ENCODE peak calls at places on chromosomes 16 and 17, in five cellular contexts. F is esophagus muscularis mucosa, C is A549, E is body of pancreas, D is prostate gland. G is an unnamed sample. For H3K4me1, the result is how much of the 10 kb centered on the place peaks cover.

GRCh38 chr17:73534575-73534940 is 109.7 kb downstream of the SDK2 start:
- DNase-seq in F (no peak), C (no peak), E (no peak), D (no peak), G (no peak)

GRCh38 chr17:70483624-70484023 is 314.3 kb downstream of the KCNJ2 start:
- DNase-seq in F (no peak), C (no peak), E (no peak), D (no peak), G (no peak)

GRCh38 chr17:9273334-9274118 is 252.2 kb downstream of the NTN1 start:
- DNase-seq in F (no peak), C (no peak), E (no peak), D (no peak), G (no peak)

GRCh38 chr16:77212736-77213541 is 13.7 kb downstream of the SYCE1L start:
- DNase-seq in F (no peak), C (peak), E (peak), D (peak), G (peak)

GRCh38 chr16:85484337-85485295 is 128.5 kb upstream of the GSE1 start:
- DNase-seq in F (no peak), C (no peak), E (no peak), D (no peak), G (peak)

GRCh38 chr17:12358477-12358876 is 307.2 kb upstream of the MYOCD start:
- DNase-seq in F (no peak), C (no peak), E (no peak), D (no peak), G (no peak)

GRCh38 chr17:66775881-66776400 is 59.0 kb upstream of the CACNG5 start:
- DNase-seq in F (no peak), C (no peak), E (no peak), D (no peak), G (no peak)

GRCh38 chr17:66791337-66791736 is 43.6 kb upstream of the CACNG5 start:
- DNase-seq in F (no peak), C (no peak), E (peak), D (no peak), G (no peak)

GRCh38 chr16:71930993-71931392 is 35.7 kb downstream of the IST1 start:
- DNase-seq in F (no peak), C (no peak), E (no peak), D (no peak), G (no peak)

GRCh38 chr16:25126820-25127232 is 15.3 kb downstream of the LCMT1 start:
- DNase-seq in F (no peak), C (peak), E (peak), D (no peak), G (peak)

GRCh38 chr16:70158261-70158939 is 15.2 kb upstream of the CLEC18C start:
- DNase-seq in F (peak), C (peak), E (no peak), D (peak), G (no peak)

GRCh38 chr17:49277638-49278037 is 47.1 kb upstream of the PHOSPHO1 start:
- DNase-seq in F (no peak), C (no peak), E (no peak), D (no peak), G (no peak)

GRCh38 chr16:53232826-53233529 is 178.2 kb downstream of the CHD9 start:
- DNase-seq in F (no peak), C (no peak), E (no peak), D (no peak), G (no peak)

GRCh38 chr17:47952181-47953021 is 5.3 kb downstream of the PRR15L start:
- DNase-seq in F (no peak), C (no peak), E (peak), D (no peak), G (peak)

GRCh38 chr17:65243838-65244237 is 106.7 kb downstream of the RGS9 start:
- DNase-seq in F (no peak), C (no peak), E (no peak), D (no peak), G (no peak)

GRCh38 chr16:88298166-88298881 is 84.4 kb upstream of the ZNF469 start:
- DNase-seq in F (no peak), C (no peak), E (no peak), D (no peak), G (no peak)

GRCh38 chr17:60158751-60159478 is 9.1 kb downstream of the CA4 start:
- DNase-seq in F (no peak), C (no peak), E (no peak), D (no peak), G (no peak)

GRCh38 chr17:28878981-28879380 is 18.6 kb downstream of the FLOT2 start:
- DNase-seq in F (no peak), C (peak), E (peak), D (no peak), G (peak)

GRCh38 chr17:9370464-9370863 is 205.2 kb downstream of the STX8 start:
- DNase-seq in F (no peak), C (no peak), E (no peak), D (no peak), G (no peak)

GRCh38 chr17:31197991-31198390 is 99.0 kb downstream of the OMG start:
- DNase-seq in F (no peak), C (no peak), E (no peak), D (no peak), G (no peak)

DNA sequence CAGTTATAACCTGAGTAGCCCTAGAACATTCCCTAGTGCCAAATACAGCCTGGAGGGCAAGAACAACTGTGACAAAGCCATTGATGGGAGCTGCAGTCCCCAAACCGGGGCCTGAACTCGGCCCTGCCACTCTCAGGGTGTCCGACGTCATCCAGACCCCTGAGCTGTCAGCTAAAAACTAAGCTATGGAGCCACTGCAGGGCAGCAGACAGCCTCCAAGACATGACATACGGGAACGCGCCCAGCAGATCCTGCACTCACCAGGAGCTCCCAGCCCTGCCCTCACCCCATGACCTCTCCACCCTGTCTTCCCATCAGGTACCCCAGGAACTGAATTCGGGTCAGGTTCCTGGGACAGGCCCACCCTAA is 28.4 kb downstream of the KDM8 start:
- DNase-seq in F (no peak), C (no peak), E (no peak), D (no peak), G (no peak)
- H3K4me1 ChIP-seq in F (under half), C (under half), E (under half), D (under half), G (under half)

GRCh38 chr16:55499281-55499680 is 9.6 kb upstream of the LPCAT2 start:
- DNase-seq in F (no peak), C (no peak), E (no peak), D (no peak), G (no peak)
- H3K4me1 ChIP-seq in F (under half), C (under half), E (under half), D (under half), G (under half)

GRCh38 chr16:68244481-68244902 is 681 bp upstream of the PLA2G15 start:
- DNase-seq in F (no peak), C (no peak), E (no peak), D (no peak), G (no peak)
- H3K4me1 ChIP-seq in F (under half), C (under half), E (under half), D (under half), G (under half)

DNA sequence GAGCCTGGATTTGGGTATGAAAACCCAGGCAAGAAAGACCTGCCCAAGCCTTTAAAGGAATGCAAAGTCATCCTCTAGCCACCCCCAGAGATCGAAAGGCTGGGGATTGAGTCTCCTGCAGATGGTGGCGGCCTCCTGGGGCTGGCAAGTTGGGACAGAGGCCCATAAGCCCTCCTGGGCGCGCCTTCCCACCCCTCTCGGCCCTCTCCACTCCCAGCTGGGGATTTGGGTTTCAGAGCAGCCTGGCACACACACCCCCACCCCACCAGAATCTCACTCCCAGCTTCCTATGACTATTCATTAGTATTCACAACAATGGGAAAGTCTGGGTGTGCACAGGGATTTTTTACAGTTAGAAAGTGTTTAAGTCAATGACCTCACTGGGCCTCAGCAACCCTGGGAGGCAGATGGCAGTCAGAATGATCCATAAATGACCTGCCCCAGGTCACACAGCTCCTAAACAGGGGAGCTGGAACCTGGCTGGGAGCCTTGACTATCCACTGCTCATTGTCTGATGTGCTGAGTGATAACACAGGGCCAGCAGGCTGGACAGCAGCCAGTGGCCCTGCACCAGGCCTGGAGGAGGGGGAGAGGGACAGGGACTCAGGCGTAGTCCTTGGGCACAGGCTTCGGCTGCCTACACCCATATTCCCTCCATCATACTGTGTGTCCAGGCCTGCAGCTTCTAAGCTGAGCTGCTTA is 12.1 kb downstream of the NHERF1 start:
- DNase-seq in F (no peak), C (no peak), E (no peak), D (peak), G (no peak)
- H3K4me1 ChIP-seq in F (under half), C (half or more), E (half or more), D (half or more), G (under half)

DNA sequence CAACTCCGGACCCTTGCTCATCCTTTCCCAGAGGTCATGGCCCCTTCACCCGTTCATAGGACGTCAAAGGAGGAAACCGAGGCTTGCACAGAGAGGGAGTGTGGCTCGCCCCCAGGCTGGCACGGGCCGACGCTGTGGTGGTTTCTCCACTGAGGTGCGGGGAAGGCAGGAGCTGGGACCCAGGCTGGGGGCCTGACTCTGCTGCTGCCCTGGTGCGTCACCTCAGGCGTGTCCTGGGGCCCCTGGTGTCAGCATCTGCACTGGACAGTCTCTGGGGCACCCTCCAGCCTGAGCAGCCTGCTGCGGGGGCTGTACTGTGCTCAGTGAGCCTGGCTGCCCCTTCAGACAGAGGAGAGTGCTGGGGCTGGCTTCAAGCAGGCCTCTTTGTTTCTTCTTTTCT is 7.4 kb downstream of the MAP2K3 start:
- DNase-seq in F (no peak), C (no peak), E (no peak), D (no peak), G (no peak)
- H3K4me1 ChIP-seq in F (half or more), C (under half), E (half or more), D (under half), G (under half)

DNA sequence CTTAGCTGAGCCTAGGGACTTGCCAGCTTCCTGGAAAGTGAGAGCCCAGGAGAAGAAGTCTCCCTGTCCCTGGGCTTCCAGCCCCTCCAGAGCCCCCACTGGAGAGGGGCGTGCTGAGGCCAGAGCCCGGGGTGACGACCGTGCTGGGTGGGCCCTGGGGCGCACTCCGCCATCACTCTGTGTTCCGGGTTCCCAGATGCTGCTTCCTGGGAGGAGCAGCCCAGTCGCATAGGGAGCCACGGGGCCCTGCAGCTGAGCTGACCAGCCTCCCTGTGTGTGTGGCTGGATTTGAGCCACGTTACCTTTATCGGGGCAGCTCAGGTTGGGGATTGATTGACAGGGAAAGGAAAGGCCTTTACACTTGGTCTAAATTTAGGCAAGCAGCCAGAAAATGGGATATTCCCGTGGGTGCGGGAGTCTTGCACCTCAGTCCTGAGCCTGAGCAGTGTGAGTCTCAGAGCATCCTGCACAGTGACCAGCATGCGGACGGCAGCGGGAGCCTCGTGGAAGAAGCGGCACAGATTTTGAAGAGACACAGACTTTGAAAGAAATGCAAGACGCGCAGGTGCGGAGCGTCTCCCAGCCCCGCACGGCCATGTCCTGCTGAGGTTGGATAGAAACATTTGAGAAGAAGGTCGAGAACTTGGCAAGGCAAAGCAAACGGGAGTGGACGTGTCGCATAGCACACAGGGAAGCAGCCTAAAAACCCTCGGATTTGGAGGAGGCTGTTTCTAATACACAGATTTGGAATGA is 51.3 kb upstream of the ZNF750 start:
- DNase-seq in F (no peak), C (no peak), E (no peak), D (no peak), G (no peak)
- H3K4me1 ChIP-seq in F (under half), C (under half), E (half or more), D (under half), G (under half)

DNA sequence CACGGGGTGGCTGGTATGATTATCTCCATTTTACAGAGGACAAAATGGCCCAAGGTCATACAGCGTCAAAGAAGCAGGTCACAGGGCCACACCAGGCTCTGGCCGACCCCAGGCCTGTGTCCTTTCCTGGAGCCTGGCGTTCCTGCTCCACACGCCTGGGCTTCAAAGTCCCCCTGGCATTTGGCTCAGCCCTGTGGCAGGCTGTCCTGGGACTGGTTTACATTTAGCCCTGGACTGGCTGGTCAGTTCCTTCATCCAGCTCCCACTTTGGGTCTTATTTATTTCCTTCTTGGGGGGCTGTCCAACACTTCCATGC is 15.3 kb downstream of the TBX2 start:
- DNase-seq in F (peak), C (no peak), E (no peak), D (no peak), G (no peak)
- H3K4me1 ChIP-seq in F (under half), C (under half), E (under half), D (under half), G (under half)

GRCh38 chr16:11225677-11226549 is 30.1 kb downstream of the SOCS1 start:
- DNase-seq in F (no peak), C (no peak), E (no peak), D (no peak), G (no peak)
- H3K4me1 ChIP-seq in F (under half), C (under half), E (under half), D (under half), G (under half)

GRCh38 chr16:89472711-89473075 is 17.7 kb downstream of the ANKRD11 start:
- DNase-seq in F (no peak), C (no peak), E (no peak), D (no peak), G (peak)

GRCh38 chr16:89475144-89475543 is 15.2 kb downstream of the ANKRD11 start:
- DNase-seq in F (no peak), C (no peak), E (no peak), D (no peak), G (no peak)

GRCh38 chr16:89476379-89476778 is 14.0 kb downstream of the ANKRD11 start:
- DNase-seq in F (no peak), C (no peak), E (peak), D (peak), G (peak)

GRCh38 chr16:89473136-89473712 is 17.1 kb downstream of the ANKRD11 start:
- DNase-seq in F (no peak), C (no peak), E (no peak), D (no peak), G (no peak)

DNA sequence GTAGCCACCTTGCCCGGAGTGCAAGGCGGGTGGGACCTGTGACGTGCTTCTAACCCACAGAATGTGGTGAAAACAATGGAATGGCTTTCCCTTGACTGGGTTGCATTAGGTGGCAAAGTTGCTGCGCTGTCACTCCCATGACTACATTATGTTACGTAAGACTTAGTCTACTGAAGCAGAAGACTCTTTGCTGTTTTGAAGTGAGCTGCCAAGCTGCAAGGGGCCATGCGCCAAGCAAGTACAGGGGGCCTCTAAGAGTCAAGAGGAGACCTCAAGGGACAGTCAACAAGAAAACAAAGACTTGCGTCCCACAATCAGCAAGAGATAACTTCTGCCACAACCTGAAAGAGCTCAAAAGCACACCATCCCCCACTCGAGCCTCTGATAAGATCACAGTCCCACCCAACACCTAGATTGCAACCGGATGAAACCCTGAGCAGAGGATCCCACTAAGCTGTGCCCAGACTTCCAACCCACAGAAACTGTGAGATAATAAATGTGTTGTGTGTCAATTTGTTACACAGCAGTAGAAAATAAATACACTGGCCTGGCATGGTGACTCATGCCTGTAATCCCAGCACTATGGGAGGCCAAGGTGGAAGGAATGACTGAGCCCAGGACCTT is 16.5 kb downstream of the ANKRD11 start:
- DNase-seq in F (no peak), C (no peak), E (no peak), D (no peak), G (peak)
- H3K4me1 ChIP-seq in F (half or more), C (half or more), E (half or more), D (under half), G (under half)

G was measured in small intestine.